ENCODE peak calls at places on chromosome 5, in seven cellular contexts. E, Z, S, Q, G, F and U are unnamed samples.

GRCh38 chr5:76718381-76718832 is 2.5 kb downstream of the F2R start:
- DNase-seq in F (no peak), S (no peak), G (no peak), E (no peak), Z (no peak), Q (peak), U (no peak)

GRCh38 chr5:126780165-126780827 is 3.4 kb downstream of the LMNB1 start:
- DNase-seq in F (peak), E (peak), Q (peak), Z (peak), S (peak), G (no peak), U (peak)

GRCh38 chr5:127330116-127330515 is 39.5 kb downstream of the MEGF10 start:
- DNase-seq in F (no peak), G (no peak), S (no peak), Q (no peak), Z (no peak), E (no peak), U (no peak)

GRCh38 chr5:60718186-60718892 is 18.4 kb upstream of the DEPDC1B start:
- DNase-seq in Q (no peak), E (peak), S (no peak), G (no peak), Z (no peak), F (no peak), U (peak)

GRCh38 chr5:112626715-112627114 is 111.0 kb upstream of the APC start:
- DNase-seq in F (no peak), E (no peak), G (no peak), Z (no peak), Q (no peak), S (no peak), U (no peak)

GRCh38 chr5:168693297-168693696 is 114.1 kb upstream of the PANK3 start:
- DNase-seq in E (no peak), G (no peak), S (no peak), F (no peak), Z (no peak), Q (no peak), U (no peak)

GRCh38 chr5:89277791-89278190 is 394.8 kb upstream of the MEF2C start:
- DNase-seq in F (no peak), E (peak), S (no peak), Z (no peak), G (no peak), Q (peak), U (peak)

GRCh38 chr5:134813407-134813806 is 32.4 kb upstream of the C5orf24 start:
- DNase-seq in G (no peak), Q (no peak), E (no peak), Z (no peak), F (no peak), S (no peak), U (no peak)

GRCh38 chr5:110362252-110362651 is 364.2 kb downstream of the TMEM232 start:
- DNase-seq in Q (no peak), F (no peak), Z (no peak), G (no peak), S (no peak), E (no peak), U (no peak)

GRCh38 chr5:163434410-163434866 is 3.0 kb upstream of the CCNG1 start:
- DNase-seq in G (no peak), S (no peak), Q (no peak), F (no peak), E (peak), Z (no peak), U (peak)

GRCh38 chr5:172833691-172834569 is at the start of gene ERGIC1:
- DNase-seq in G (peak), Q (peak), S (no peak), F (peak), E (no peak), Z (peak), U (peak)

GRCh38 chr5:139660916-139661814 is 13.0 kb downstream of the CXXC5 start:
- DNase-seq in Q (peak), G (peak), F (no peak), Z (peak), E (no peak), S (no peak), U (peak)

GRCh38 chr5:158802941-158803341 is 296.8 kb downstream of the EBF1 start:
- DNase-seq in S (no peak), Q (peak), F (no peak), G (no peak), Z (peak), E (no peak), U (no peak)